ENCODE peak calls at places on chromosomes 13 and 19, in nine cellular contexts. Y is CD8-positive, alpha-beta T cell; J is neural crest cell; O is AG04450; R is HepG2; L is stimulated activated effector memory CD8-positive, alpha-beta T cell treated with anti-CD3 and anti-CD28 coated beads, Interleukin-12 subunit alpha, Interleukin-12 subunit beta, amount 100 ng/mL, for 72 hours; D is HFF-Myc; W is amniotic stem cell; Q is epithelial cell of esophagus. G is an unnamed sample.

GRCh38 chr19:6458695-6459355 is 767 bp downstream of the SLC25A23 start:
- DNase-seq in L (no peak), Q (no peak), D (no peak), J (no peak), R (no peak), O (no peak), Y (no peak), W (no peak), G (no peak)

GRCh38 chr13:77300176-77301141 is 26.4 kb downstream of the MYCBP2 start:
- DNase-seq in Y (no peak), Q (peak), R (no peak), W (no peak), D (no peak), L (no peak), O (peak), J (no peak), G (peak)

GRCh38 chr19:6270076-6270745 is 9.6 kb downstream of the MLLT1 start:
- DNase-seq in R (no peak), O (no peak), L (no peak), Y (no peak), W (no peak), J (no peak), Q (no peak), D (no peak), G (no peak)

GRCh38 chr13:44972956-44973581 is 16.2 kb downstream of the NUFIP1 start:
- DNase-seq in D (no peak), L (no peak), J (no peak), Q (peak), W (peak), O (no peak), Y (no peak), R (peak), G (peak)

GRCh38 chr19:17327654-17328516 is 6.8 kb downstream of the ANO8 start:
- DNase-seq in R (peak), W (no peak), L (peak), J (peak), D (no peak), Q (peak), O (no peak), Y (peak), G (no peak)

GRCh38 chr19:40815223-40815622 is 16.2 kb downstream of the EGLN2 start:
- DNase-seq in D (no peak), J (no peak), L (no peak), W (no peak), Q (no peak), R (no peak), Y (no peak), O (no peak), G (no peak)

GRCh38 chr19:52533901-52534300 is 6.4 kb downstream of the ZNF808 start:
- DNase-seq in Q (peak), O (no peak), Y (no peak), L (no peak), D (no peak), J (no peak), R (no peak), W (no peak), G (no peak)

GRCh38 chr13:112903071-112903577 is 65.9 kb upstream of the MCF2L start:
- DNase-seq in R (no peak), Y (no peak), L (no peak), O (no peak), J (no peak), W (no peak), D (no peak), Q (no peak), G (no peak)

GRCh38 chr19:50204811-50205675 is 1.6 kb downstream of the MYH14 start:
- DNase-seq in L (no peak), J (peak), R (peak), O (no peak), Y (no peak), Q (peak), W (no peak), D (no peak), G (no peak)

GRCh38 chr13:40660270-40660669 is 6.2 kb downstream of the FOXO1 start:
- DNase-seq in R (no peak), J (no peak), L (no peak), Y (no peak), O (no peak), Q (no peak), W (no peak), D (no peak), G (no peak)

GRCh38 chr19:41839211-41839610 is 5.3 kb downstream of the LYPD4 start:
- DNase-seq in D (no peak), Q (no peak), J (no peak), L (no peak), R (no peak), O (no peak), W (no peak), Y (no peak), G (no peak)

GRCh38 chr19:35868172-35868822 is at the start of gene APLP1:
- DNase-seq in R (peak), Q (peak), L (peak), J (peak), W (no peak), O (no peak), Y (peak), D (no peak), G (no peak)

GRCh38 chr19:38538386-38538785 is 79.4 kb downstream of the MAP4K1 start:
- DNase-seq in Q (no peak), O (no peak), D (no peak), W (no peak), L (no peak), J (no peak), R (no peak), Y (no peak), G (no peak)

GRCh38 chr13:42930136-42930535 is 61.9 kb downstream of the EPSTI1 start:
- DNase-seq in W (no peak), Q (no peak), R (peak), Y (no peak), O (no peak), J (no peak), L (no peak), D (no peak), G (no peak)

GRCh38 chr13:75359266-75359665 is 122.7 kb downstream of the TBC1D4 start:
- DNase-seq in R (no peak), O (peak), W (peak), J (no peak), L (no peak), D (peak), Q (peak), Y (no peak), G (peak)

GRCh38 chr13:99527346-99527745 is 26.1 kb downstream of the TM9SF2 start:
- DNase-seq in W (no peak), Y (no peak), D (no peak), R (no peak), Q (no peak), L (no peak), O (no peak), J (no peak), G (no peak)

GRCh38 chr19:2549701-2550191 is 73.8 kb downstream of the GADD45B start:
- DNase-seq in R (no peak), O (peak), Y (no peak), D (no peak), W (no peak), L (no peak), J (no peak), Q (no peak), G (peak)

GRCh38 chr13:91052873-91053272 is 294.6 kb upstream of the MIR17HG start:
- DNase-seq in Y (no peak), O (no peak), L (no peak), R (no peak), Q (no peak), J (no peak), W (no peak), D (no peak), G (no peak)

GRCh38 chr13:84844473-84844872 is 954.7 kb downstream of the SLITRK6 start:
- DNase-seq in Y (no peak), O (no peak), Q (peak), W (no peak), R (peak), D (no peak), L (no peak), J (no peak), G (peak)

GRCh38 chr19:35013047-35013819 is 13.1 kb downstream of the GRAMD1A start:
- DNase-seq in O (no peak), J (peak), W (no peak), D (no peak), Y (peak), R (peak), L (peak), Q (peak), G (peak)

GRCh38 chr13:32443111-32443510 is 15.2 kb upstream of the N4BP2L1 start:
- DNase-seq in R (peak), W (no peak), J (no peak), Q (peak), Y (peak), D (no peak), L (no peak), O (no peak), G (no peak)